ENCODE peak calls at places on chromosomes 3 and 15, in seven cellular contexts. Y is body of pancreas, A is esophagus muscularis mucosa, N is prostate gland, X is right lobe of liver, G is heart left ventricle, M is ovary. U is an unnamed sample.
A peak's percentile ranks its signal among the peaks of the same experiment; 100 is the strongest.

GRCh38 chr3:53040361-53040820 is 5.5 kb downstream of the SFMBT1 start:
- DNase-seq in Y (no peak), A (peak; percentile 37), N (no peak), X (no peak), G (no peak), M (no peak), U (no peak)

GRCh38 chr3:31752305-31753049 is 219.8 kb downstream of the STT3B start:
- DNase-seq in Y (no peak), A (no peak), N (no peak), X (no peak), G (no peak), M (no peak), U (no peak)

GRCh38 chr3:38334656-38335055 is 11.9 kb upstream of the XYLB start:
- DNase-seq in Y (no peak), A (peak; percentile 80), N (no peak), X (no peak), G (no peak), M (no peak), U (no peak)

GRCh38 chr3:123218990-123219389 is 17.2 kb downstream of the SEC22A start:
- DNase-seq in Y (no peak), A (no peak), N (no peak), X (no peak), G (no peak), M (no peak), U (no peak)

GRCh38 chr15:70906842-70907241 is 14.2 kb downstream of the LRRC49 start:
- DNase-seq in Y (no peak), A (no peak), N (no peak), X (no peak), G (no peak), M (no peak), U (no peak)

GRCh38 chr3:154018100-154018696 is 103.0 kb upstream of the ARHGEF26 start:
- DNase-seq in Y (no peak), A (no peak), N (no peak), X (no peak), G (no peak), M (no peak), U (peak; percentile 49)

GRCh38 chr3:160929595-160929994 is 173.6 kb downstream of the PPM1L start:
- DNase-seq in Y (peak; percentile 37), A (no peak), N (no peak), X (peak; percentile 29), G (peak; percentile 71), M (no peak), U (no peak)

GRCh38 chr15:55587321-55588069 is 650 bp downstream of the PYGO1 start:
- DNase-seq in Y (peak; percentile 32), A (no peak), N (no peak), X (no peak), G (peak; percentile 30), M (peak; percentile 49), U (no peak)

GRCh38 chr3:172224560-172225214 is 185.3 kb downstream of the FNDC3B start:
- DNase-seq in Y (no peak), A (no peak), N (no peak), X (no peak), G (no peak), M (no peak), U (no peak)

GRCh38 chr15:84947947-84948830 is 33.5 kb upstream of the PDE8A start:
- DNase-seq in Y (peak; percentile 23), A (no peak), N (no peak), X (no peak), G (peak; percentile 70), M (peak; percentile 30), U (no peak)

GRCh38 chr3:71227344-71227743 is 356.2 kb downstream of the FOXP1 start:
- DNase-seq in Y (no peak), A (no peak), N (no peak), X (no peak), G (no peak), M (no peak), U (no peak)

GRCh38 chr3:112873632-112874031 is 27.0 kb upstream of the CD200R1L start:
- DNase-seq in Y (no peak), A (no peak), N (no peak), X (no peak), G (no peak), M (no peak), U (no peak)

DNA sequence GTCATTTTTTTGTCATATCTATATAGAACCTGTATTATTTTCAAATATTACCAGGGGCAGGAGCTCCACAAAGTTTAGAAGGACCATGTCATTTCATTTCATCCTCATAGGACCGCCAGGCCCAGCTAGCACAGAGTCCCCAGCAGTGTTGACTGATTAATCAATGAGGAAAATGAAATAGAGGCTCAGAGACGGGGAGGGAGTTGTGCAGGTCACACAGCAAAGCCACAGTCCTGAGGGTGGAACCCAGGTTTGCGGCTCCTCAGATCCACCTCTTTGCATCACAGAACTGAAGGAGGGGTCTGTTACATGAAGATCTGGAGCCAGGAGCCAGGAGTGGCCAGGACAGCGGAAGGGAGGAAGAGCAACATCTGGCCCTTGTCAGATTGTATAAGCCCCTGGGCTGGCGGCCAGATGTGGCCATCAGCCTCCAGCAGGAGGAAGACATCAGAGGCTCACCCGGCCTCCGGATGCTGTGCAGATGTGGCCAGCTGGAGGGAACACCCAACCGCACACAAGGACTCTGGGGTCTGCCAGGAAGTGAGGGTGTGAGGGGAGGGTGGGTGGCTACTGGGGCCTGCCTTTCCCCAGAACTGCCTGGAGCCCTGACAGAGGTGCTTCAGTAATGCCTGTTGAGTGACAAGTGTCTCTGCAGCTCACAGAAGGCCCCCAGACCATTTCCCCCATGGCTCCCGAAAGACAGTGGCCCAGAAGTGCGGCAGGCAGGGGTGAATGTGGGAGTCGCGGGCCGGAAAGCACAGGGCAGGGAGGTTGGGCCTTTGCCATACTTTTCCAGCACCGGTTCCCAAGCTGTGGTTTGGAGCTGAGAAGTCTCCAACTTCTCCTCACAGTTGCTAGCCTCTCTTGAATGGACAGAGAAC is 21.2 kb downstream of the EFCC1 start:
- DNase-seq in Y (peak; percentile 55), A (peak; percentile 94), N (no peak), X (no peak), G (peak; percentile 91), M (peak; percentile 81), U (peak; percentile 84)
- TF ChIP-seq POLR2A in Y (no peak), A (no peak), N (no peak), X (no peak), G (no peak), M (no peak), U (no peak)

GRCh38 chr3:126654571-126655393 is at the start of gene TXNRD3:
- DNase-seq in Y (peak; percentile 89), A (peak; percentile 93), N (peak; percentile 78), X (peak; percentile 93), G (peak; percentile 84), M (peak; percentile 80), U (peak; percentile 91)
- TF ChIP-seq POLR2A in Y (peak; percentile 72), A (no peak), N (peak; percentile 75), X (peak; percentile 85), G (no peak), M (peak; percentile 54), U (no peak)

DNA sequence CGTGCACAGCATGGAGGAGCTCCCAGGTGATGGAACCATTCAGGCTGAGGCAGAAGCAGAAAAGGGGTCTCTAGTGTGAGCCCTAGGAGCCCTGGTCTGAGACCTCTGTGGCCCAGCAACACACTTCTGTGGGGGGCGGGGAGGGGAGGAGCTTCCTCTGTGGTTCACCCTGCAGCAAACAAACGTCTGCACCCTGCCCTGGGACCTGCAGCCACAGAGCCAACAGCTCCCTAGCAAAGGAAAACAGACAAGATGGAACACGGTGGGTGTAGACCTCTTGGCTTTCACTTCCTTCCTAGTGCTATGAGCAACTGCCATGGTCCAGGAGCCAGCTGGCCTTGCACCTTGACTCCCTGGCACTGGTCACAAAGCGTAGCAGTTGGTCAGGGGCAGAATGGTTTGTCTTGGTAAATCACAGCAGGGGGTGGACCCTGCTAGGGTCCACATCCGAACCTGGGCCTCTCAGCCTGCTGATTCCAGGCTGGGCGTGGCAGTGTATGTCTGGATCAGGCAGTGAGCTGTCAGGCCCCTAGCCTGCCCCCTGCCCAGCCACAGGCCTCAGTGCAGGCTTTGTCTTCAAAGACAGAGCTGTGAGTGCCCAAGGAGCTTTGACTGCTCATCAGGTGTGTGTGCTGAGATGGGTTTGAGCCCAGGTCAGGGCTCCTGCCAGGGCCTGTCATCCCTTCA is 6.7 kb downstream of the AMIGO3 start:
- DNase-seq in Y (no peak), A (no peak), N (no peak), X (no peak), G (no peak), M (no peak), U (no peak)
- TF ChIP-seq POLR2A in Y (no peak), A (no peak), N (no peak), X (no peak), G (no peak), M (no peak), U (no peak)

GRCh38 chr3:12993623-12994356 is 79.4 kb downstream of the IQSEC1 start:
- DNase-seq in Y (peak; percentile 46), A (no peak), N (no peak), X (no peak), G (no peak), M (peak; percentile 41), U (peak; percentile 90)

GRCh38 chr3:12993022-12993622 is 80.1 kb downstream of the IQSEC1 start:
- DNase-seq in Y (peak; percentile 69), A (no peak), N (no peak), X (no peak), G (no peak), M (no peak), U (peak; percentile 84)

GRCh38 chr3:12994607-12995388 is 78.4 kb downstream of the IQSEC1 start:
- DNase-seq in Y (peak; percentile 90), A (peak; percentile 96), N (peak; percentile 82), X (peak; percentile 91), G (peak; percentile 92), M (peak; percentile 88), U (peak; percentile 98)

GRCh38 chr3:12995389-12996180 is 77.6 kb downstream of the IQSEC1 start:
- DNase-seq in Y (no peak), A (no peak), N (no peak), X (no peak), G (no peak), M (no peak), U (peak; percentile 73)

GRCh38 chr3:12994357-12994606 is 78.9 kb downstream of the IQSEC1 start:
- DNase-seq in Y (peak; percentile 55), A (no peak), N (peak; percentile 37), X (peak; percentile 76), G (peak; percentile 65), M (peak; percentile 58), U (peak; percentile 92)
- TF ChIP-seq POLR2A in Y (no peak), A (no peak), N (peak; percentile 47), X (no peak), G (no peak), M (no peak), U (no peak)

GRCh38 chr15:52764731-52765130 is 25.4 kb downstream of the ONECUT1 start:
- DNase-seq in Y (no peak), A (no peak), N (no peak), X (no peak), G (no peak), M (no peak), U (peak; percentile 72)
- TF ChIP-seq POLR2A in Y (no peak), A (no peak), N (no peak), X (no peak), G (no peak), M (no peak), U (no peak)

DNA sequence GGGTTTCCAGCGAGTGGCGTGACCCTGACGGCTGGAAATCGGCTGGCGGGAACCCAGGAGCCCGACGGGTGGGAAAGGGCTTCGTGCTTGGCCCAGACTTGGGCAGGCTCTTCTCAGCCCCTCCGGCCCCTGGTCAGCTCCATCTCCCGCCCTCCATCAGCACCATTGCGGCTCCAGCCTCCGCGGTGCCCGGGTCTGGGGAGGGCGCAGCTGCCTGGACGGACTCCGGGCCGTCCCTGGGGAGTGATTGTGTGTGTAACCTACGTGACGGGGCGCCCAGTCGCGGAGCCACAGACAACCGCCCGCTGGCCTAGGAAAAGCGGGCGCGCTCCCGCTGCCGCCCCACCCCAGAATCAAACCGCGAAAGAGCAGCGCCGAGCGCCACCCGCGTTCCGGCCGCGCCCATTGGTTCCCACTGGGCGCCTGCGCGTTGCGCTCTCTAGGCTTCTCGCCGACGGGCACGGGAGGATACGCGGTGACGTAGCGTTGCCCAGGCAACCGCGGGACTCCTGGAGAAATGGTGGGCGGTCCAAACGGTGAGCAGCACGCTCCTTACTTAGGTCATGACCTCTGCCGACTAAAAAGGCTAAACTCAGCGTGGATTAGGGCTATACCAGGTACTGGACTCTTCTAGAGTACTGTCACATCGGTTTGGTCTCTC is at the start of gene CFAP20DC:
- DNase-seq in Y (peak; percentile 94), A (peak; percentile 95), N (peak; percentile 70), X (peak; percentile 94), G (peak; percentile 93), M (peak; percentile 82), U (peak; percentile 94)
- TF ChIP-seq POLR2A in Y (peak; percentile 87), A (no peak), N (peak; percentile 51), X (peak; percentile 88), G (no peak), M (peak; percentile 40), U (no peak)

U was measured in spleen.